ENCODE peak calls at places on chromosome 10, in five cellular contexts. L, K, V, W and J are unnamed samples.

GRCh38 chr10:87844837-87845623 is 18.3 kb downstream of the KLLN start:
- DNase-seq in L (peak), K (peak), V (no peak), W (no peak), J (no peak)

GRCh38 chr10:76576276-76576962 is 1061.2 kb downstream of the KCNMA1 start:
- DNase-seq in L (no peak), K (peak), V (no peak), W (no peak), J (no peak)

GRCh38 chr10:79049931-79050895 is 18.6 kb upstream of the ZMIZ1 start:
- DNase-seq in L (no peak), K (no peak), V (peak), W (peak), J (no peak)

GRCh38 chr10:76176166-76176550 is 744.7 kb downstream of the LRMDA start:
- DNase-seq in L (no peak), K (no peak), V (no peak), W (no peak), J (no peak)

GRCh38 chr10:95517536-95518454 is 43.4 kb downstream of the SORBS1 start:
- DNase-seq in L (peak), K (peak), V (no peak), W (peak), J (no peak)

GRCh38 chr10:24952701-24953349 is 419 bp upstream of the PRTFDC1 start:
- DNase-seq in L (peak), K (peak), V (peak), W (peak), J (peak)

GRCh38 chr10:80468002-80468401 is 13.9 kb downstream of the TSPAN14 start:
- DNase-seq in L (no peak), K (no peak), V (no peak), W (no peak), J (peak)

GRCh38 chr10:76456190-76456589 is 1024.8 kb downstream of the LRMDA start:
- DNase-seq in L (no peak), K (peak), V (peak), W (peak), J (peak)

GRCh38 chr10:33336606-33337334 is 2.3 kb upstream of the NRP1 start:
- DNase-seq in L (peak), K (peak), V (peak), W (peak), J (peak)

GRCh38 chr10:130108934-130109604 is 1.6 kb downstream of the C10orf143 start:
- DNase-seq in L (no peak), K (no peak), V (no peak), W (no peak), J (no peak)

GRCh38 chr10:33743429-33743857 is 409.0 kb upstream of the NRP1 start:
- DNase-seq in L (peak), K (no peak), V (no peak), W (peak), J (no peak)

GRCh38 chr10:78621183-78621789 is 447.5 kb upstream of the ZMIZ1 start:
- DNase-seq in L (no peak), K (peak), V (peak), W (peak), J (no peak)

DNA sequence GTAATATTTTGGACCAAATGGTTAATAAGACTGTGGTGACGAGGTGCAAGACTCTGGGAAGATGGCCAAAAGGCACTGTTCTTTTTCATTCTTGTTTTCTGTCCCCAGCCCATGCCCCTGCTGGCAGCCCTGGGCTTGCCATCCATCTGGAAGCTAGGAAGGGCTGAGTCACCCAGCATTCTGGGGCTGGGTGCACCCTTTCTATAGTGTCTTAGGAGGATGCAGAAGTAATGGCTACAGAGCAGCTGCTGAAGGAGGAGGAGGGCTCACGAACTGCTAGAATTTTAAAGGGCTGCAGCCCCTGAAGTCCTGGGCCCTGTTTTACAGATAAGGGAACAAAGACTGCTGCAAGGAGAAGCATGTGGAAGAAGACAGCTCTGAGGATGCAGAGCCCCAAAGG is 42.8 kb upstream of the ZNF32 start:
- DNase-seq in L (no peak), K (peak), V (no peak), W (no peak), J (no peak)
- H3K27ac ChIP-seq in L (no peak), K (no peak), V (no peak), W (no peak), J (no peak)

DNA sequence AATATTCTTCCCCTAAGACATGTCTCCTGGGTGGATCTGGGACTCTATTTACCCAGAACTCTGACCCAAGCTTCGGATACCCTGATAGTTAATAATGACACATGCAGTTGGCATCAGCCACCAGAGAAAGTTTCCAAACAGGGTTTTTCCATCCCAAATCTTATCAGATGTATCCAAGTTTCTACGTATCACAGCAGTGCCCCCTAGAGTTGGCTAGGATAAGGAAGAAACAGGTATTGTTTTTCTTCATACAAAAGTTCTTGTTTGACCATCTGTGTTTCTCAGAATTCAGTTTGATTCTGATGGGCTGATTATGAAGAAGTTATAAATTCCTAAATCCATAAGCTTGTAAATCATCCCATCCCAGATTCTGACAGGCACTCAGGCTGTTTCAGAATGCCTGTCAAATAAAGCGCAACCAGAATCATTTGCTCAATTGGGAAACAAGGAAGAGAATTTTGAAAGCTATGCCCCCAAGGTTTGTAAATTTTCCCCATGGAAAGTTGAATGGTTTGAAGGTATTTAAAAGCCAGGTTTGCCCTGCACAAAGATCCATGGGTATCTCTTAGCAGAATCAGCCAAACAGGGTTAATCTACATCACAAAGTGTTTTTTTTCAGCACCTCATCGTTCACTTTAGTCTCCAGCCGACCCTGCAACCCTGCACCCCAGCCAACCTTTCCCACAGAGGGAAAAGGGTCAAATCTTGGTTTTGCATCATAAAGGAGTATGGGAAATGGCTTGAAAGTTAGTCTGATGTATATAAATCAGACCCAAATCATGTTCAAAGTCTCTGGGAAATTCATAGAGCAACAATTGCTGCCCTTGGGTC is 47.4 kb downstream of the NRAP start:
- DNase-seq in L (peak), K (no peak), V (no peak), W (no peak), J (peak)
- TF ChIP-seq CTCF in L (peak), K (peak), V (no peak), W (peak), J (no peak)

GRCh38 chr10:102501201-102502028 is 1.1 kb downstream of the ACTR1A start:
- DNase-seq in L (peak), K (peak), V (no peak), W (no peak), J (peak)

GRCh38 chr10:102502029-102502336 is 529 bp downstream of the ACTR1A start:
- DNase-seq in L (peak), K (peak), V (peak), W (peak), J (peak)

GRCh38 chr10:102503264-102504178 is at the start of gene SUFU:
- DNase-seq in L (peak), K (peak), V (peak), W (peak), J (peak)

GRCh38 chr10:102502337-102503151 is at the start of gene ACTR1A:
- DNase-seq in L (peak), K (peak), V (peak), W (peak), J (peak)

GRCh38 chr10:102500621-102501149 is 1.8 kb downstream of the ACTR1A start:
- DNase-seq in L (no peak), K (no peak), V (no peak), W (no peak), J (no peak)
- H3K4me3 ChIP-seq in L (peak), K (no peak), V (peak), W (no peak), J (no peak)

DNA sequence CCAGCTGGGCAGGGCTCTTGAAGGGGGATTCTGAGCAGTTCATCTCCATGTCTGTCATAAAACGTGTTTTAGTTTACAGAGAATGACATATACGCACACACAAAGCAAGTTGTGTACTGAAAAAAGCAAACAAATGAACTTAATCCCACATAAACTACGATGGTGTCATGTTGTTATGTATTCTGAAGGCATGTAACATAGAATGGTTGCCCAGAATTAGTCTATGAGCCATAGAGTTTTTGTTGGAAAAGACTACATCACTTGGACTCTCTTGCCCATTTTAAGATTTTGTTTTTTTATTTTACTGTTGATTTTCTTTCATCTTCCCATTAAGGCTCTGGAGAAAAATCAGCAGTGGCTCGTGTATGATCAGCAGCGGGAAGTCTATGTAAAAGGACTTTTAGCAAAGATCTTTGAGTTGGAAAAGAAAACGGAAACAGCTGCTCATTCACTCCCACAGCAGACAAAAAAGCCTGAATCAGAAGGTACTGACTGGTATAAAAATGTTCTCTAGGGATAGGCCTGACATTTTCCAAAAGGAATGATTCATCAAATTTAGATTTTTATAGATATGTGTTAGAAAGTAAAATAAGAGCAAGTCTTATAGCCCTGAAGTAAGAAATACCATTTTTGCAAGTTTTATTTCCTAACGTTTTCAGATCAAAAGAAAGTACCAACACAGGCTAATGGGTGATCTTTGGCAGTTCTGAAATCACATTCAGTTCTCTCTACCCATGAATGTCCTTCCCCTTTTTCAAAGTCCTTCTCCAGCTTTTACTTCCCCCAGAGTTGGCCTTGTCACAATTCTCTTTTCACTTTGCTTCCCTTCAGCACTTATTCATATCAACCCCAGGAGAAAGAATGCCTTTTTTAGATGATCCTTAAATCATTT is 18.9 kb downstream of the CEP55 start:
- DNase-seq in L (no peak), K (no peak), V (no peak), W (no peak), J (no peak)
- H3K27ac ChIP-seq in L (no peak), K (peak), V (peak), W (peak), J (peak)

GRCh38 chr10:116973946-116974345 is 31.0 kb downstream of the SHTN1 start:
- DNase-seq in L (no peak), K (no peak), V (no peak), W (no peak), J (no peak)
- TF ChIP-seq CTCF in L (no peak), K (no peak), V (no peak), W (no peak), J (no peak)

DNA sequence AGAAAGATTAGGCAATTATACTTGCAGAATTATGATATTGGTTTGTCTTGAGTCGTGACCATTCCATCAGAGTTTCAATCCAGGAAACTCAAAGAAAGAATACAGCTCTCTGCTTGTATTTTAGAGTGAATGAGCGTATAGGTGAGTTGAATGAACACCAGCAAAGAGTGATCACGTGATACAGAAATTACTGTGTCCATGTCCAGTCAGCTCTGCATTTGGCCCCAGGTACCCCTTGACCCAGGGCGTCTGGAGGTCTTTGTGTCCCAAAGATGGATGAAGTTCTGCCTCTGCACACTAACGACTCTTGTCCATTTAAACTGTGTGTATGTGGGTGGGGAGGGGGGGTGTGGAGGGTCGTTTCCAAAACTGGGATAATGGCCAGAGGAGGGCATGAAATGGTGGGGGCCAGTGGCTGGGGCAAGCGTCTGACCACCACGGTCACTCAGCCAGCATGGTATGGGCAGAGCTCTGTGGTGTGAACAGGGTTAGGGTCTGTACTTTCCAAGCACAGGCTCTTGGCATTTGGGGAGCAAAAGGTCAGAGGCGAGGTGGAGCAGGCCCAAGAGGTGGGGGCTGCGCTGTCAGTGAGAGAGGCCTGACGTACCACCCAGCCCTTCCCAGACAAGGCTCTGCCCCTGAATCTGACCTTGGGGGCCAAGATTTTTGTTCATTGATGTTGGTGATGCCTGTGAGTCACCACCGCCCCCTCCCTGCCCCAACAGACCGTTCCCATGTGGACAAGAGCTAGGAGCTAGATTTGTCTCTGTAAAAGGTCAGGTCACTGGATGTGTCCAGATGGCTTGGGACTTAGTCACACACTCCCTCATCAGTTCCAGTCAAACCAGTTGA is 1.4 kb downstream of the PTPRE start:
- DNase-seq in L (no peak), K (peak), V (no peak), W (no peak), J (peak)
- H3K4me3 ChIP-seq in L (no peak), K (no peak), V (peak), W (no peak), J (no peak)